ENCODE peak calls at places on chromosomes 7 and 10, in eight cellular contexts. E, L, F, P, V, K, A and R are unnamed samples.

GRCh38 chr10:131092416-131092815 is 219.1 kb downstream of the TCERG1L start:
- DNase-seq in P (no peak), L (no peak), F (no peak), E (no peak), V (no peak), A (no peak), K (no peak), R (no peak)

GRCh38 chr7:112001089-112001826 is 204.9 kb downstream of the DOCK4 start:
- DNase-seq in A (peak; percentile 92), P (peak; percentile 70), E (no peak), F (no peak), V (no peak), L (no peak), K (no peak), R (no peak)

GRCh38 chr7:11706666-11707605 is 125.1 kb downstream of the THSD7A start:
- DNase-seq in P (peak; percentile 62), K (no peak), E (no peak), L (no peak), F (no peak), V (no peak), A (no peak), R (no peak)

GRCh38 chr7:11458736-11459483 is 373.1 kb downstream of the THSD7A start:
- DNase-seq in F (no peak), L (no peak), A (peak; percentile 93), E (no peak), V (no peak), P (peak; percentile 78), K (no peak), R (no peak)

GRCh38 chr10:124381011-124381591 is 37.6 kb downstream of the OAT start:
- DNase-seq in F (no peak), K (no peak), V (no peak), L (no peak), E (no peak), P (no peak), A (no peak), R (no peak)

GRCh38 chr10:58384095-58384494 is 1.1 kb upstream of the TFAM start:
- DNase-seq in F (peak; percentile 51), E (no peak), A (no peak), L (no peak), K (no peak), V (no peak), P (no peak), R (no peak)

GRCh38 chr7:55569797-55570196 is 2.5 kb downstream of the VOPP1 start:
- DNase-seq in F (peak; percentile 43), E (no peak), L (no peak), P (no peak), V (no peak), K (peak; percentile 80), A (no peak), R (no peak)

GRCh38 chr10:103839867-103840746 is 15.3 kb downstream of the SH3PXD2A start:
- DNase-seq in F (no peak), L (no peak), K (no peak), P (no peak), A (no peak), E (peak; percentile 43), V (peak; percentile 36), R (no peak)

GRCh38 chr10:4426866-4427265 is 399.1 kb upstream of the AKR1E2 start:
- DNase-seq in K (no peak), F (no peak), A (no peak), E (no peak), L (no peak), V (no peak), P (no peak), R (no peak)

GRCh38 chr7:70734436-70734835 is 397.5 kb upstream of the GALNT17 start:
- DNase-seq in P (no peak), L (no peak), A (no peak), F (no peak), K (no peak), V (no peak), E (no peak), R (no peak)

GRCh38 chr10:28940158-28940888 is 263.0 kb downstream of the BAMBI start:
- DNase-seq in E (no peak), L (no peak), A (no peak), P (peak; percentile 77), K (no peak), F (no peak), V (no peak), R (no peak)

GRCh38 chr7:35758421-35758820 is 42.4 kb upstream of the SEPTIN7 start:
- DNase-seq in L (no peak), V (no peak), E (peak; percentile 79), K (peak; percentile 4), P (peak; percentile 3), F (peak; percentile 11), A (no peak), R (no peak)

GRCh38 chr10:99654390-99654789 is 4.9 kb upstream of the ENTPD7 start:
- DNase-seq in K (no peak), P (no peak), V (no peak), L (no peak), A (no peak), E (no peak), F (no peak), R (no peak)

GRCh38 chr10:27506280-27506679 is 2.2 kb downstream of the RAB18 start:
- DNase-seq in A (no peak), P (no peak), V (no peak), K (no peak), E (no peak), L (no peak), F (no peak), R (no peak)

GRCh38 chr10:86288695-86289576 is 77.7 kb downstream of the GRID1 start:
- DNase-seq in P (no peak), E (no peak), K (no peak), L (no peak), V (no peak), A (no peak), F (no peak), R (no peak)

GRCh38 chr7:231030-231857 is 38.9 kb downstream of the FAM20C start:
- DNase-seq in K (no peak), V (no peak), A (no peak), L (no peak), P (no peak), F (no peak), E (no peak), R (no peak)
- TF ChIP-seq CTCF in K (no peak), V (no peak), A (peak; percentile 36), L (peak; percentile 38), P (no peak), F (peak; percentile 51), E (peak; percentile 24), R (no peak)

GRCh38 chr10:128161031-128161430 is 34.8 kb upstream of the MKI67 start:
- DNase-seq in P (no peak), E (no peak), A (no peak), F (no peak), K (no peak), L (no peak), V (no peak), R (no peak)

GRCh38 chr10:128160335-128160734 is 34.1 kb upstream of the MKI67 start:
- DNase-seq in K (no peak), E (no peak), A (no peak), P (no peak), V (no peak), L (no peak), F (no peak), R (no peak)

GRCh38 chr10:128163701-128164100 is 37.5 kb upstream of the MKI67 start:
- DNase-seq in K (no peak), V (no peak), L (no peak), F (no peak), A (no peak), P (no peak), E (no peak), R (no peak)

DNA sequence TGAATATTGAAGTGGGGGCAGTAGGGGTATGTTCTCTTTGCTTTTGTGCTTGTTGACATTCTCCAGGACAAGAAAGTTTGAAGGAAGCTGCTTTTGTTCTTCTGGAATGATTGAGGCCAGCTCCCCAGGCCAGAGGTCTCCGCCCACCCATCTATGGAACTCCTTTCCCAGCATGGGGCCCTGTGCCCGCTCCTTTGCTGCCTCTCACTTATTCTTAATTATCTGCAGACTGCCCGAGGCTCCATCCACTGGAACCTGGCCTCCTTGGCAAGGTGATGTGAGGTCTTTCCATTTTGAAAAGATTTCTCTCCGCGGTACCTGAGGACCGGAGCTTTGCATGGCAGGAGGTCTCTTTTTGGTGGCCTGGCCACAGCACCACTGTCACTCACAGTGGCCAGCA is 39.3 kb upstream of the MKI67 start:
- DNase-seq in E (no peak), A (no peak), P (no peak), V (no peak), L (no peak), K (no peak), F (no peak), R (no peak)
- TF ChIP-seq CTCF in E (no peak), A (no peak), P (no peak), V (no peak), L (no peak), K (no peak), F (no peak), R (no peak)

DNA sequence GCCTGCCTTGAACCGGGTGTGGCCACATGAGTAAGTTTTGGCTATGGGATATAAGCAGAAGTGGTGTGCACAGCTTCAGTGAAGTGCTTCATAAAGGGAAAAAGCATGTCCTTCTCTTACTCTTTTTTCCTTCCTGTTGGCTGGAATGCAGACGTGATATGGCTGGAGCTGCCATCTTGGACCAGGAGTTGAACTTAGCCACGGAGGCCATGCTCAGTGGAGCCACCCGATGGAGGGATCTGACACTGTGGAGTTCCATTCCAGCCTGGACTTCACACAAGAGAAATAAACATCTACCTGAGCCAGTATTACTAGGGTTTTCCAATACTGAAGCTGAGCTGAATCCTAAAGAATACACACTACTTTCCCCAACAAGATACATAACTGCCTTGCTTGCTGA is 52.3 kb downstream of the CCDC3 start:
- DNase-seq in E (no peak), L (no peak), K (no peak), V (no peak), F (no peak), A (no peak), P (peak; percentile 50), R (no peak)
- TF ChIP-seq CTCF in E (peak; percentile 31), L (peak; percentile 21), K (no peak), V (no peak), F (peak; percentile 52), A (peak; percentile 24), P (no peak), R (no peak)

GRCh38 chr10:63553473-63553872 is 32.3 kb downstream of the REEP3 start:
- DNase-seq in V (no peak), K (no peak), A (no peak), E (no peak), F (no peak), P (no peak), L (no peak), R (no peak)
- TF ChIP-seq CTCF in V (no peak), K (no peak), A (no peak), E (no peak), F (no peak), P (no peak), L (no peak), R (no peak)